ENCODE peak calls at places on chromosome 16, in seven cellular contexts. N is kidney, C is fibroblast of the aortic adventitia, F is tibial nerve, E is esophagus squamous epithelium, Q is ovary, M is aorta. K is an unnamed sample.

GRCh38 chr16:27723711-27724490 is 174.0 kb downstream of the KATNIP start:
- DNase-seq in N (peak), C (no peak), F (no peak), E (no peak), Q (no peak), M (no peak), K (no peak)

GRCh38 chr16:27321013-27321960 is 7.5 kb downstream of the IL4R start:
- DNase-seq in N (peak), C (peak), F (no peak), E (no peak), Q (no peak), M (no peak), K (no peak)

GRCh38 chr16:83701494-83701893 is 106.3 kb upstream of the HSBP1 start:
- DNase-seq in N (no peak), C (peak), F (no peak), E (no peak), Q (no peak), M (no peak), K (no peak)

GRCh38 chr16:86668136-86668535 is 89.8 kb downstream of the FOXL1 start:
- DNase-seq in N (no peak), C (peak), F (no peak), E (no peak), Q (no peak), M (no peak), K (no peak)

GRCh38 chr16:79826732-79827514 is 226.4 kb upstream of the MAF start:
- DNase-seq in N (no peak), C (no peak), F (no peak), E (no peak), Q (no peak), M (no peak), K (no peak)

GRCh38 chr16:19715566-19715965 is 2.5 kb downstream of the KNOP1 start:
- DNase-seq in N (peak), C (no peak), F (no peak), E (no peak), Q (no peak), M (no peak), K (no peak)

GRCh38 chr16:13994239-13995106 is 74.5 kb downstream of the ERCC4 start:
- DNase-seq in N (no peak), C (no peak), F (no peak), E (no peak), Q (no peak), M (peak), K (no peak)

GRCh38 chr16:19588661-19589060 is 33.2 kb downstream of the VPS35L start:
- DNase-seq in N (no peak), C (peak), F (no peak), E (no peak), Q (no peak), M (no peak), K (no peak)

GRCh38 chr16:9046667-9047055 is 44.8 kb upstream of the HAPSTR1 start:
- DNase-seq in N (no peak), C (no peak), F (no peak), E (no peak), Q (no peak), M (no peak), K (no peak)

GRCh38 chr16:20353379-20353778 is 864 bp upstream of the UMOD start:
- DNase-seq in N (no peak), C (no peak), F (no peak), E (no peak), Q (no peak), M (no peak), K (no peak)

GRCh38 chr16:85146532-85146797 is 34.2 kb upstream of the CIBAR2 start:
- DNase-seq in N (no peak), C (no peak), F (no peak), E (no peak), Q (no peak), M (no peak), K (no peak)

GRCh38 chr16:14180431-14181059 is 109.4 kb downstream of the MRTFB start:
- DNase-seq in N (no peak), C (no peak), F (no peak), E (no peak), Q (no peak), M (no peak), K (no peak)

GRCh38 chr16:85027968-85028637 is 508 bp downstream of the KIAA0513 start:
- DNase-seq in N (no peak), C (no peak), F (no peak), E (no peak), Q (no peak), M (peak), K (no peak)

GRCh38 chr16:14232106-14232890 is 161.2 kb downstream of the MRTFB start:
- DNase-seq in N (peak), C (peak), F (no peak), E (no peak), Q (no peak), M (no peak), K (no peak)

GRCh38 chr16:22098538-22099255 is 6.4 kb downstream of the VWA3A start:
- DNase-seq in N (no peak), C (peak), F (no peak), E (no peak), Q (no peak), M (no peak), K (no peak)

GRCh38 chr16:89822188-89823086 is 5.8 kb upstream of the SPIRE2 start:
- DNase-seq in N (no peak), C (no peak), F (no peak), E (no peak), Q (no peak), M (no peak), K (no peak)

GRCh38 chr16:88310796-88311605 is 71.8 kb upstream of the ZNF469 start:
- DNase-seq in N (no peak), C (no peak), F (no peak), E (no peak), Q (no peak), M (no peak), K (no peak)

GRCh38 chr16:4800290-4801041 is 2.0 kb downstream of the ROGDI start:
- DNase-seq in N (no peak), C (no peak), F (no peak), E (no peak), Q (no peak), M (no peak), K (no peak)

GRCh38 chr16:89198417-89199240 is 1.7 kb downstream of the SLC22A31 start:
- DNase-seq in N (peak), C (no peak), F (no peak), E (no peak), Q (no peak), M (peak), K (no peak)

GRCh38 chr16:51854401-51854951 is 692.5 kb downstream of the TOX3 start:
- DNase-seq in N (no peak), C (no peak), F (no peak), E (no peak), Q (no peak), M (no peak), K (no peak)

GRCh38 chr16:77306050-77306616 is 106.9 kb downstream of the SYCE1L start:
- DNase-seq in N (no peak), C (no peak), F (no peak), E (no peak), Q (no peak), M (no peak), K (no peak)

GRCh38 chr16:77190190-77190477 is 856 bp upstream of the MON1B start:
- DNase-seq in N (no peak), C (no peak), F (no peak), E (no peak), Q (no peak), M (no peak), K (no peak)

GRCh38 chr16:74573622-74574021 is 33.3 kb downstream of the GLG1 start:
- DNase-seq in N (no peak), C (no peak), F (no peak), E (no peak), Q (no peak), M (no peak), K (no peak)

GRCh38 chr16:30841332-30841731 is 52.5 kb downstream of the BCL7C start:
- DNase-seq in N (no peak), C (no peak), F (no peak), E (no peak), Q (no peak), M (no peak), K (no peak)

GRCh38 chr16:75011634-75012307 is 12.9 kb downstream of the ZNRF1 start:
- DNase-seq in N (no peak), C (peak), F (no peak), E (no peak), Q (peak), M (no peak), K (peak)

GRCh38 chr16:30474062-30474452 is 1.5 kb downstream of the ITGAL start:
- DNase-seq in N (peak), C (no peak), F (no peak), E (no peak), Q (no peak), M (no peak), K (no peak)

GRCh38 chr16:25176136-25176535 is 40.6 kb upstream of the AQP8 start:
- DNase-seq in N (no peak), C (no peak), F (no peak), E (no peak), Q (no peak), M (no peak), K (no peak)

GRCh38 chr16:4336701-4337539 is 14.2 kb downstream of the PAM16 start:
- DNase-seq in N (peak), C (no peak), F (no peak), E (no peak), Q (no peak), M (no peak), K (no peak)

GRCh38 chr16:87764600-87765472 is 950 bp downstream of the KLHDC4 start:
- DNase-seq in N (no peak), C (no peak), F (no peak), E (no peak), Q (no peak), M (no peak), K (no peak)

GRCh38 chr16:78505544-78506371 is 406.3 kb downstream of the WWOX start:
- DNase-seq in N (peak), C (peak), F (peak), E (no peak), Q (peak), M (peak), K (peak)

GRCh38 chr16:78034530-78034929 is 12.2 kb downstream of the CLEC3A start:
- DNase-seq in N (no peak), C (no peak), F (no peak), E (no peak), Q (no peak), M (no peak), K (no peak)

GRCh38 chr16:20849587-20850390 is 43.5 kb downstream of the REXO5 start:
- DNase-seq in N (peak), C (peak), F (peak), E (no peak), Q (peak), M (peak), K (no peak)

GRCh38 chr16:69057400-69058378 is 47.8 kb upstream of the HAS3 start:
- DNase-seq in N (no peak), C (peak), F (no peak), E (no peak), Q (no peak), M (no peak), K (no peak)

GRCh38 chr16:15950167-15950854 is 895 bp downstream of the ABCC1 start:
- DNase-seq in N (no peak), C (peak), F (no peak), E (no peak), Q (peak), M (no peak), K (no peak)

GRCh38 chr16:66560107-66560506 is 6.1 kb upstream of the CMTM1 start:
- DNase-seq in N (no peak), C (no peak), F (no peak), E (no peak), Q (no peak), M (no peak), K (no peak)
- H3K4me3 ChIP-seq in N (no peak), C (no peak), F (no peak), E (no peak), Q (no peak), M (no peak), K (no peak)

GRCh38 chr16:10938321-10938720 is 3.9 kb downstream of the DEXI start:
- DNase-seq in N (no peak), C (no peak), F (no peak), E (no peak), Q (no peak), M (no peak), K (no peak)
- H3K4me3 ChIP-seq in N (peak), C (no peak), F (no peak), E (no peak), Q (no peak), M (no peak), K (no peak)

DNA sequence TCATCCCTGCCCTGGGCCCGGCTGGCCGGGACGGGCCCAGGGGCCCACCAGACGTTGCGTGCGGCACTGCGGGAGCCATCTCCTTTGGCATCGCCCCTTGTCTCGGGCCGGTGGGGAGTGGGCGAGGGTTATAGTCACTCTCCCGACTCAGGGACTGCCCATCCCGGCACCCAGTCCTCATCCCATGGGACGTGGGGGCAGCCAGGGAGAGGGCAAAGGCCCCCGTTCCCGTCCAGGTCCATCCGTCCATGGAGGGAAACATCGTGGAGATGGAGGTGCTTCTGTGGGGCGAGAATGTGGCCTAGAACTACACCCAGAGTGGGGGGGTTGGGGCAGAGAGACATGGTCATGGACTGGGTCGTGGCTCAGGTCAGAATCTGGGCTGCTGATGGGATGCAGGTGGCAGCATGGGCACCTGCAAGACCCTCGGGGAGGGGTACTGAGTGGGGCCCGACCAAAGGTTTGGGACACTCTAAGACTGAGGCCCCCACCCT is 2.4 kb upstream of the WDR90 start:
- DNase-seq in N (no peak), C (no peak), F (no peak), E (no peak), Q (no peak), M (no peak), K (no peak)
- H3K4me3 ChIP-seq in N (peak), C (no peak), F (no peak), E (no peak), Q (no peak), M (no peak), K (no peak)

DNA sequence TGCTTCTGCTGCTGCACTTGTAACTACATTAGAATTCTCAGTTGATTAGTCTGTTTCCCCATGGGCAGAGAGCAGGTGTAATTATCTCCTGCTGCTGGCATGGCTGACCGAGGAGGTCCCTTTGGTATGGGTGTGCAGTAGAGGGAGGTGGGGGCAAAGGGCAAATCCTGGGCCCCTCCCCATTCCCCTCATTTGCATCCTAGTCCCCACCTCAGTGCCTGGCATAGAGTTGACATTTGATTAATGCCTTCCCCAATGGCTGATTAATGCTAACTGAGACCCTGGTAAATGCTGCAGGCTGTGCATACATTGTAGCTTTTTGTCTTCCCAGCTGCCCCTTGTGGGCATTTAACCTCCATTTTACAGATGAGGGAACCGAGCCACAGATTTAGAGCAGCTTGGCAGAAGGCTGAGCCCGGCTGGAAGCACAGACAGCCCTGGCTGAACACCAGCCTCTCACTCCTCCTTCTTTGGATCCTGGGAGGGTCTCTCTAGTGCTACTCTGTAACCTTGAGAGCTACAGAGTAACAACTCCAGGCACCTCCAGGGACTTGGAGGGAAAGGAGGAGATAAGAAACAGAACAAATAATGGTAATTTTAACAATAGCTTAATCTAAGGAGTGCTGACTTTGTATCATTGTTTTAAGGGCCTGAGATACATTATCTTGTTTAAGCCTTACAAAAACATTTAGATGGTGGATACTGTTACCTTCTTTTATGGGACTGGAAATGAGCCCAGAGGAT is 5.1 kb downstream of the PLCG2 start:
- DNase-seq in N (no peak), C (peak), F (no peak), E (no peak), Q (no peak), M (no peak), K (no peak)
- H3K4me3 ChIP-seq in N (peak), C (no peak), F (no peak), E (no peak), Q (no peak), M (no peak), K (no peak)

GRCh38 chr16:49739381-49739780 is 116.5 kb downstream of the ZNF423 start:
- DNase-seq in N (no peak), C (no peak), F (no peak), E (no peak), Q (no peak), M (no peak), K (no peak)

GRCh38 chr16:49734330-49734729 is 121.6 kb downstream of the ZNF423 start:
- DNase-seq in N (peak), C (peak), F (no peak), E (no peak), Q (peak), M (no peak), K (no peak)

GRCh38 chr16:49740190-49740589 is 115.7 kb downstream of the ZNF423 start:
- DNase-seq in N (no peak), C (no peak), F (no peak), E (no peak), Q (no peak), M (no peak), K (no peak)

GRCh38 chr16:49733278-49734009 is 122.5 kb downstream of the ZNF423 start:
- DNase-seq in N (no peak), C (no peak), F (no peak), E (no peak), Q (no peak), M (no peak), K (no peak)

DNA sequence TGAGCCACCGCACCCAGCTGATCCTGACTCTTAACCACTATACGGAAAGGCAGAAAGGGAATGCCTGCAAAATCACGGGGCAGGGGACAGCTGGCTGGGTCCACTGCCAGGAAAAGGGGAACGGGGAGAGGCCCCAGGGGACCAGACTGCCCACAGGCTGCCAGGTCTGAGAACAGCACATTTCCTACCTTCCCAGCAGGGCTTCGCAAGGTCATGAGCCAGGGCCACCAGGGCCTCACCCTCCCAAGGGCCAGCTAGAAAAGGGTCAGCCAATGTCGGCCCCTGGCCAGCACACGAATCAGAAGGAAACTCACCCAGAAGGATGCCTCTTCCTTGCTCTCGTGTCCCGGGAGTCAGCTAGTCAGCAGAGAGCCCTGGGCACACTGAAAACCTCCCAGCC is 118.4 kb downstream of the ZNF423 start:
- DNase-seq in N (no peak), C (no peak), F (no peak), E (no peak), Q (no peak), M (no peak), K (no peak)
- H3K4me3 ChIP-seq in N (no peak), C (no peak), F (no peak), E (no peak), Q (no peak), M (no peak), K (no peak)

GRCh38 chr16:73483076-73483791 is 435.3 kb upstream of the ZFHX3 start:
- DNase-seq in N (no peak), C (no peak), F (no peak), E (no peak), Q (no peak), M (no peak), K (no peak)
- H3K4me3 ChIP-seq in N (no peak), C (no peak), F (peak), E (no peak), Q (no peak), M (no peak), K (peak)

DNA sequence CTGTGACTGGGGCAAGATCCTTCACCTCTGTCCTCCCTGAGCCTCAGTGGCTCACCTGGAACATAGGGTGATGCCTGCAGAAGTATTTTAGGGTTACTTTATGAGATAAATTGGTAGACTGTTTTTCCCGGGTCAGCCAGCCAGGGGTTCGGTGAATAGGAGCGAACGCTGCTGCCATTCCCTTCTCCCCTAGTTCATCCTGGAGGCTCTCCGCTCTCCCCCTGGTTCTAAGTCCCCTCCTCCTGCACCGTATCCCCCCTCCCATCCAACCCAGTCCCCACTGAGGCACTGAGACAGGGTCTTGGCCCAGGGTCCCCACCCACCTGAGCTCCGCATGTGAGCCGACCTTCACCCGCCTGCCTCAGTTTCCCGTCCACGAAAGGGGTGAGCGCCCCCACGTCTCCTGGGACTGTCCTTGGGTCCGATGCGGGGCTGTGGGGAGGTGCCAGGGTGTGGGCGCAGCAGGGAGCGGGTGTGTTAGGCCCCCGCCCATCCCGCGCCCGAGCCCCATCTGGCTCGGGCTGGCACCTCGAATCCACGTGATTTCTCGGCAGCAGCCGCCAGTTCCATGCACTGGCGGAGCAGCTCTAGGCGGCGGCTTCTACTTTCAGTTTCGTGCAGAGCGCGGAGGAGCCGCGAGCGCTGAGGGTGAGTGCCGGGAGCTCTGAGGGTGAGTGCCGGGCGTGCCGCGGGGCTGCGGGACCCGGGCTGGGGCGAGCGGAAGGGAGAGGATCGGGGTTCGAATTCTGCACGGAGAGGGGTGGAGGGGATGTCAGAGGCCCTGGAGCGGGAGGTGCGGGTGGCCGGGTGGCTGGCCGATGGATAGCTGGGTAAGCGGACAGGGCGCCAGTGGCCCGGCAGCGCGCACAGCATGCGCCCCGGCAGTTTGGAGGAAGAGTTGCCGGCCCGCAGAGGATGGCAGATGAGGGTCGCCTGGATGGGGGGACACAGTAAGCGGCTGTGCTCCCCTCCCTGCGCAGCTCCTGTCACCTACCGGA is at the start of gene NLRC5:
- DNase-seq in N (peak), C (peak), F (peak), E (peak), Q (peak), M (peak), K (no peak)
- H3K4me3 ChIP-seq in N (peak), C (peak), F (peak), E (peak), Q (peak), M (peak), K (peak)